ENCODE peak calls at places on chromosomes 7 and 10, in nine cellular contexts. V, S, J, T, E, K, H, O and P are unnamed samples.

GRCh38 chr10:22986771-22987542 is 59.1 kb downstream of the ARMC3 start:
- DNase-seq in J (no peak), H (no peak), S (no peak), T (no peak), O (peak), K (no peak), E (no peak), V (no peak), P (no peak)

GRCh38 chr10:127990846-127991542 is 84.1 kb downstream of the PTPRE start:
- DNase-seq in E (peak), K (no peak), V (no peak), J (peak), S (peak), O (no peak), T (no peak), H (peak), P (no peak)

GRCh38 chr7:101201695-101202602 is 1.1 kb upstream of the MOGAT3 start:
- DNase-seq in E (no peak), J (no peak), T (peak), K (no peak), O (no peak), S (no peak), V (no peak), H (no peak), P (no peak)

GRCh38 chr10:77836299-77836820 is 90.2 kb downstream of the DLG5 start:
- DNase-seq in T (no peak), E (peak), J (peak), V (no peak), S (peak), H (peak), O (no peak), K (no peak), P (no peak)

GRCh38 chr7:27156508-27156898 is at the start of gene HOXA7:
- DNase-seq in T (peak), K (peak), V (no peak), E (no peak), S (no peak), J (no peak), H (no peak), O (no peak), P (no peak)

GRCh38 chr10:16904619-16905018 is 87.4 kb upstream of the RSU1 start:
- DNase-seq in J (no peak), H (no peak), E (no peak), T (no peak), S (no peak), O (no peak), V (no peak), K (no peak), P (no peak)

GRCh38 chr10:11326919-11327318 is 284.5 kb downstream of the USP6NL start:
- DNase-seq in O (no peak), T (no peak), S (no peak), E (no peak), H (no peak), V (no peak), J (no peak), K (no peak), P (peak)

GRCh38 chr10:57628592-57629284 is 639.0 kb downstream of the IPMK start:
- DNase-seq in K (no peak), O (no peak), S (no peak), V (no peak), E (no peak), T (no peak), H (no peak), J (no peak), P (no peak)

GRCh38 chr10:92323079-92323478 is 32.1 kb downstream of the MARCHF5 start:
- DNase-seq in K (no peak), H (no peak), E (no peak), V (no peak), O (no peak), T (no peak), S (no peak), J (no peak), P (no peak)

GRCh38 chr7:11831727-11832495 is at the start of gene THSD7A:
- DNase-seq in T (peak), K (peak), J (peak), E (no peak), S (no peak), V (peak), H (no peak), O (peak), P (peak)

GRCh38 chr7:80830584-80831319 is 88.1 kb downstream of the SEMA3C start:
- DNase-seq in H (no peak), O (no peak), V (no peak), J (no peak), E (no peak), S (no peak), K (no peak), T (no peak), P (no peak)